ENCODE peak calls at places on chromosomes 12 and 14, in five cellular contexts. X is AML-193, E is uterus, U is substantia nigra, A is KG1. Y is an unnamed sample.

GRCh38 chr14:90458536-90458935 is 61.7 kb downstream of the CALM1 start:
- DNase-seq in E (no peak), X (no peak), A (no peak), U (no peak), Y (no peak)

GRCh38 chr14:101602466-101602840 is 41.2 kb downstream of the DIO3 start:
- DNase-seq in X (no peak), U (no peak), A (no peak), E (no peak), Y (no peak)

GRCh38 chr12:12349711-12350665 is at the start of gene MANSC1:
- DNase-seq in U (peak; percentile 40), A (peak; percentile 23), E (peak; percentile 61), X (no peak), Y (peak; percentile 52)

GRCh38 chr14:104968541-104969401 is 9.4 kb downstream of the AHNAK2 start:
- DNase-seq in X (no peak), U (no peak), A (no peak), E (peak; percentile 79), Y (no peak)

GRCh38 chr12:130661501-130662255 is 54.4 kb downstream of the RIMBP2 start:
- DNase-seq in X (no peak), E (no peak), U (no peak), A (no peak), Y (no peak)

GRCh38 chr14:51638071-51638944 is 13.4 kb upstream of the FRMD6 start:
- DNase-seq in E (no peak), X (no peak), A (no peak), U (no peak), Y (no peak)

GRCh38 chr12:48442191-48442828 is 30.0 kb upstream of the ANP32D start:
- DNase-seq in A (no peak), U (no peak), E (no peak), X (no peak), Y (no peak)

GRCh38 chr12:65099182-65099581 is 21.9 kb downstream of the WIF1 start:
- DNase-seq in A (no peak), U (no peak), E (no peak), X (no peak), Y (no peak)

GRCh38 chr12:79174656-79175055 is 310.1 kb downstream of the SYT1 start:
- DNase-seq in X (no peak), A (no peak), U (no peak), E (no peak), Y (no peak)

GRCh38 chr12:110923192-110923591 is 2.8 kb upstream of the MYL2 start:
- DNase-seq in A (no peak), E (no peak), X (no peak), U (no peak), Y (no peak)

GRCh38 chr12:113208041-113208934 is 13.0 kb upstream of the TPCN1 start:
- DNase-seq in E (no peak), A (peak; percentile 91), X (peak; percentile 99), U (peak; percentile 38), Y (peak; percentile 84)

GRCh38 chr12:114916124-114916523 is 232.1 kb upstream of the TBX3 start:
- DNase-seq in A (no peak), X (no peak), U (no peak), E (no peak), Y (no peak)

Y was measured in CMK.